ENCODE peak calls at places on chromosomes 11 and 22, in seven cellular contexts. X, J, U, C, F, S and G are unnamed samples. For H3K4me1, the result is how much of the 10 kb centered on the place peaks cover.

GRCh38 chr11:118677977-118678376 is 1.5 kb downstream of the TREH start:
- DNase-seq in X (no peak), J (no peak), U (no peak), C (no peak), F (no peak), S (no peak), G (no peak)

GRCh38 chr22:25069758-25070461 is 117.4 kb downstream of the KIAA1671 start:
- DNase-seq in X (no peak), J (peak), U (no peak), C (no peak), F (no peak), S (no peak), G (no peak)

GRCh38 chr11:41398175-41398574 is 61.3 kb downstream of the LRRC4C start:
- DNase-seq in X (no peak), J (no peak), U (peak), C (no peak), F (no peak), S (no peak), G (no peak)

GRCh38 chr22:27557554-27558060 is 243.9 kb downstream of the MN1 start:
- DNase-seq in X (no peak), J (no peak), U (no peak), C (no peak), F (no peak), S (no peak), G (no peak)

GRCh38 chr22:20000246-20001081 is 16.2 kb downstream of the ARVCF start:
- DNase-seq in X (no peak), J (peak), U (no peak), C (no peak), F (no peak), S (no peak), G (no peak)

GRCh38 chr11:34512810-34513673 is 552 bp downstream of the ELF5 start:
- DNase-seq in X (peak), J (peak), U (peak), C (peak), F (peak), S (no peak), G (peak)

GRCh38 chr11:105003151-105003550 is 19.8 kb downstream of the CASP5 start:
- DNase-seq in X (no peak), J (no peak), U (no peak), C (no peak), F (no peak), S (no peak), G (no peak)

GRCh38 chr11:69308936-69309799 is 15.2 kb downstream of the MYEOV start:
- DNase-seq in X (no peak), J (no peak), U (no peak), C (no peak), F (no peak), S (no peak), G (no peak)

GRCh38 chr11:113401718-113402117 is 14.1 kb downstream of the ANKK1 start:
- DNase-seq in X (no peak), J (no peak), U (peak), C (peak), F (no peak), S (no peak), G (no peak)

GRCh38 chr11:32884770-32885384 is 7.7 kb upstream of the QSER1 start:
- DNase-seq in X (peak), J (peak), U (peak), C (no peak), F (no peak), S (no peak), G (no peak)

GRCh38 chr11:65653229-65654225 is 9.2 kb downstream of the RELA start:
- DNase-seq in X (no peak), J (no peak), U (no peak), C (no peak), F (no peak), S (no peak), G (no peak)

GRCh38 chr11:86370922-86371614 is 3.6 kb upstream of the CCDC81 start:
- DNase-seq in X (no peak), J (peak), U (peak), C (peak), F (no peak), S (peak), G (no peak)

GRCh38 chr22:43085658-43086606 is 3.3 kb downstream of the TTLL1 start:
- DNase-seq in X (peak), J (no peak), U (no peak), C (no peak), F (no peak), S (no peak), G (no peak)

GRCh38 chr11:47443028-47443700 is 5.8 kb downstream of the RAPSN start:
- DNase-seq in X (peak), J (peak), U (no peak), C (no peak), F (no peak), S (no peak), G (peak)

GRCh38 chr22:40679964-40680818 is 907 bp downstream of the MCHR1 start:
- DNase-seq in X (no peak), J (peak), U (no peak), C (no peak), F (peak), S (no peak), G (no peak)
- H3K27ac ChIP-seq in X (no peak), J (peak), U (no peak), C (no peak), F (peak), S (no peak), G (no peak)

DNA sequence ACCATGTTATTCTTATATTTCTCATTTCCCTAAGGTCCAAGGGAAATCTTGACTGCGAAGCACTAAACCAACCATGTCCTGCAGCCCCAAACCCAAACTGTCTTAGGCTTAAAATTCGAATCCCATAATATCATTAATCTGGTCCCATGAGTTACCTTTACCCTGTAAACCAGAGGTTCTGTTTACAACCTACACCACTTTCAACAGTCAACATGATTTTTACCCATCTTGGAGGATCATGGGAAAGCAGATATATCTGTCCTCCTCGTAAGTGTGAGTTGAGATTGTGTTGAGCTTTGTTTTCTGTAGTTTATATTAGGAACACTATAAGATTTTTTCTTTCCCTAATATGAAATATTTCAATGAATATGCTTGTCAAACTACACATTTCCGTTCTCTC is 6.4 kb downstream of the PRPF19 start:
- DNase-seq in X (no peak), J (no peak), U (no peak), C (no peak), F (no peak), S (no peak), G (no peak)
- H3K4me1 ChIP-seq in X (under half), J (under half), U (under half), C (under half), F (under half), S (under half), G (under half)

DNA sequence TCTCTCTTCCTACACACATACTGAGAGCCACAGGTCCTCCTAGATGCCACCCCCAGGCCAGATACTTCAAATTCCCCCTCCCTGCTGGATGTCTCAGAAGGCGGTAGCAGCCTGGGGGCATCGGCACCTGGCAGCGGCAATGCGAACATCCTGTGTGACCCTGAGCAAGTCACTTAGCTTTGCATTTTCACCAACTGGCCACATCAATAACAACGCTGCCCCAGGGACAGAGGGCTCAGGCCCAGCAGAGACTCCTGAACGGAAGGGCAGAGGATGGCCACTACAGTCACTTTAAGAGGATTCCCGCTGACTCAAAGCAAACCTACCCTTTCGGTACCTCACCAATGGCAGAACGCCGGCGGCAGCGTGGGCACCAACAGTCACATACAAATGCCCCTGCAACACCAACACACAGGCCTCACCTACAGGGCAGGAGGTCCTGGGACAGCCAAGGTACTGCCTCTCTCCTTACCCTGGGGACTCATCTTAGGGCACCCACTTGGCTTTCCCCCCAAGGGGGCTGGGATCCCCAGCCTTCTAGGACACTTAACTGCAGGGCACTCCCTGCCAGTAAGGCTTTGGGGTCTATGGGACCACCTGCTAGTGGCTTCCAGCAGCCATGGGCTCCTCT is 1.6 kb downstream of the LMO1 start:
- DNase-seq in X (no peak), J (peak), U (no peak), C (no peak), F (no peak), S (no peak), G (no peak)
- TF ChIP-seq EZH2 in X (no peak), J (no peak), U (no peak), C (no peak), F (no peak), S (peak), G (no peak)

GRCh38 chr11:10323793-10324170 is 18.9 kb downstream of the ADM start:
- DNase-seq in X (no peak), J (no peak), U (peak), C (no peak), F (no peak), S (no peak), G (no peak)
- H3K27ac ChIP-seq in X (no peak), J (no peak), U (peak), C (no peak), F (no peak), S (no peak), G (no peak)

GRCh38 chr22:49966041-49966715 is 5.6 kb downstream of the PIM3 start:
- DNase-seq in X (peak), J (no peak), U (no peak), C (no peak), F (peak), S (no peak), G (no peak)

GRCh38 chr22:49964136-49964492 is 3.5 kb downstream of the PIM3 start:
- DNase-seq in X (peak), J (no peak), U (no peak), C (no peak), F (no peak), S (no peak), G (peak)

GRCh38 chr22:49966716-49967332 is 6.3 kb downstream of the PIM3 start:
- DNase-seq in X (no peak), J (no peak), U (no peak), C (no peak), F (peak), S (no peak), G (peak)

GRCh38 chr22:49964493-49965290 is 4.1 kb downstream of the PIM3 start:
- DNase-seq in X (peak), J (no peak), U (no peak), C (no peak), F (peak), S (no peak), G (no peak)

DNA sequence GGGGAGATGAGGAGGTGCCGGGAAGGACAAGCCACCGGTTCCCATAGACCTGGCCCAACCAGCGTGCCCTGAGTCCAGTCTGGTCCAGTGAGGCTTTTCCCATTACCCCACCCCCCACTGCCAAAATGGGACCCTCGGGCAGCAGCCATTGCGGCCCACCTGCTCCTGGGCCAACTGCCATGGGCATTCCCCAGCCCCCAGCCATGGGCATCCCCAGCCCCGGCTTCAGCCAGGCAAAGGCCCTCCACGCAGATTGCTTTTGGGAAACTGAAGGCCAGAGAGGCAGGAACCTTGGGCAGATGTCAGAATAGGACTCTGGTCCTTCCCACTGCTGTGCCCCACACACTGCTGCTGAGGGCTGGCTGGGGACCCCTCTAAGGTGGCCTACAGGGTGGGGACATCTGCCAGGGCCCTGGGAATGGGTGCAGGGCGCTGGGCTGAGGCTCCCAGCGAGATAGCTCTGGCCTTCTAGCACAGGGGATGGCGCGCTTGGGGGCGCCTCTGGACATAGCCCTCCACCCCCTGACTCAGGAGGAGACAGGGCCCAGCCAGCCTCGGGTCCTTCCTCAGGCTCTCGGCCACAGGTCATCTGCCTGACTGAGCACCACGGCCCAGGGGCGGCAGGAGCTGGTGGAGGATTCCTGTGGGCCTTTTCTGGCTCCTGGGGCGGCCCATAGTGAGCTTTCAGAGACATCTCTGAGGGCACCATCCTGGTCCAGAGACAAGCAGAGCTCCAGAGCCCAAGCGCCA is 4.9 kb downstream of the PIM3 start:
- DNase-seq in X (peak), J (no peak), U (no peak), C (no peak), F (peak), S (no peak), G (no peak)
- H3K4me1 ChIP-seq in X (under half), J (under half), U (under half), C (under half), F (under half), S (under half), G (under half)